ENCODE peak calls at places on chromosomes 7 and 10, in four cellular contexts. N, Q, L and I are unnamed samples.

GRCh38 chr10:15624405-15625191 is 95.1 kb downstream of the ITGA8 start:
- DNase-seq in N (no peak), Q (no peak), L (no peak), I (peak)

GRCh38 chr10:34768261-34768971 is 46.7 kb downstream of the PARD3 start:
- DNase-seq in N (no peak), Q (peak), L (no peak), I (no peak)

GRCh38 chr10:15167411-15168295 is 840 bp downstream of the NMT2 start:
- DNase-seq in N (peak), Q (peak), L (no peak), I (peak)

GRCh38 chr10:21173964-21174669 is 277.0 kb upstream of the NEBL start:
- DNase-seq in N (peak), Q (peak), L (no peak), I (no peak)

GRCh38 chr7:44261239-44261638 is 60.5 kb downstream of the YKT6 start:
- DNase-seq in N (no peak), Q (no peak), L (no peak), I (no peak)

GRCh38 chr7:114789942-114790341 is 132.0 kb upstream of the MDFIC start:
- DNase-seq in N (no peak), Q (no peak), L (no peak), I (peak)

GRCh38 chr10:132395704-132396494 is 1.1 kb upstream of the PWWP2B start:
- DNase-seq in N (peak), Q (no peak), L (no peak), I (no peak)

GRCh38 chr7:134434701-134435100 is 24.2 kb downstream of the AKR1B1 start:
- DNase-seq in N (no peak), Q (no peak), L (no peak), I (no peak)

GRCh38 chr7:116704650-116705049 is 32.7 kb downstream of the MET start:
- DNase-seq in N (no peak), Q (no peak), L (no peak), I (no peak)